ENCODE peak calls at places on chromosomes 7 and 10, in five cellular contexts. One of them, this sample, is unnamed.

GRCh38 chr10:11881477-11882417 is 58.6 kb downstream of the PROSER2 start:
- DNase-seq in uterus: no peak
- DNase-seq in spleen: no peak
- DNase-seq in A549: peak; percentile 86
- DNase-seq in GM12891: no peak
- DNase-seq in this sample: peak; percentile 80

GRCh38 chr7:139829654-139830130 is 628 bp downstream of the TBXAS1 start:
- DNase-seq in A549: no peak
- DNase-seq in GM12891: no peak
- DNase-seq in spleen: no peak
- DNase-seq in uterus: no peak
- DNase-seq in this sample: no peak

GRCh38 chr10:86670290-86670811 is 2.0 kb downstream of the LDB3 start:
- DNase-seq in A549: no peak
- DNase-seq in GM12891: no peak
- DNase-seq in spleen: no peak
- DNase-seq in uterus: no peak
- DNase-seq in this sample: no peak

GRCh38 chr7:90897961-90898469 is 301.9 kb downstream of the CDK14 start:
- DNase-seq in uterus: no peak
- DNase-seq in A549: no peak
- DNase-seq in spleen: no peak
- DNase-seq in GM12891: no peak
- DNase-seq in this sample: no peak

GRCh38 chr10:115001506-115002381 is 63.7 kb downstream of the TRUB1 start:
- DNase-seq in spleen: no peak
- DNase-seq in A549: no peak
- DNase-seq in GM12891: peak; percentile 14
- DNase-seq in uterus: no peak
- DNase-seq in this sample: no peak

GRCh38 chr10:121332829-121333765 is 265.1 kb downstream of the FGFR2 start:
- DNase-seq in GM12891: no peak
- DNase-seq in uterus: no peak
- DNase-seq in A549: no peak
- DNase-seq in spleen: no peak
- DNase-seq in this sample: no peak

GRCh38 chr10:102813734-102814455 is 23.3 kb downstream of the CYP17A1 start:
- DNase-seq in spleen: no peak
- DNase-seq in uterus: no peak
- DNase-seq in GM12891: no peak
- DNase-seq in A549: no peak
- DNase-seq in this sample: no peak

GRCh38 chr7:141481971-141482370 is 69.2 kb upstream of the AGK start:
- DNase-seq in spleen: no peak
- DNase-seq in uterus: no peak
- DNase-seq in A549: no peak
- DNase-seq in GM12891: no peak
- DNase-seq in this sample: no peak

GRCh38 chr7:26090927-26091519 is 61.0 kb upstream of the NFE2L3 start:
- DNase-seq in A549: peak; percentile 64
- DNase-seq in spleen: no peak
- DNase-seq in GM12891: no peak
- DNase-seq in uterus: no peak
- DNase-seq in this sample: peak; percentile 46

GRCh38 chr7:129612112-129613015 is 844 bp downstream of the NRF1 start:
- DNase-seq in GM12891: no peak
- DNase-seq in uterus: peak; percentile 70
- DNase-seq in spleen: peak; percentile 90
- DNase-seq in A549: peak; percentile 46
- DNase-seq in this sample: no peak

GRCh38 chr10:5932345-5932744 is 42.3 kb downstream of the FBH1 start:
- DNase-seq in A549: no peak
- DNase-seq in uterus: peak; percentile 91
- DNase-seq in GM12891: no peak
- DNase-seq in spleen: no peak
- DNase-seq in this sample: no peak

GRCh38 chr10:5929442-5929841 is 39.4 kb downstream of the FBH1 start:
- DNase-seq in spleen: no peak
- DNase-seq in A549: no peak
- DNase-seq in uterus: no peak
- DNase-seq in GM12891: no peak
- DNase-seq in this sample: no peak

GRCh38 chr10:5927306-5927705 is 37.3 kb downstream of the FBH1 start:
- DNase-seq in A549: no peak
- DNase-seq in uterus: no peak
- DNase-seq in GM12891: no peak
- DNase-seq in spleen: no peak
- DNase-seq in this sample: no peak

GRCh38 chr10:5933909-5934546 is 43.3 kb downstream of the IL15RA start:
- DNase-seq in A549: no peak
- DNase-seq in GM12891: no peak
- DNase-seq in spleen: no peak
- DNase-seq in uterus: no peak
- DNase-seq in this sample: no peak

DNA sequence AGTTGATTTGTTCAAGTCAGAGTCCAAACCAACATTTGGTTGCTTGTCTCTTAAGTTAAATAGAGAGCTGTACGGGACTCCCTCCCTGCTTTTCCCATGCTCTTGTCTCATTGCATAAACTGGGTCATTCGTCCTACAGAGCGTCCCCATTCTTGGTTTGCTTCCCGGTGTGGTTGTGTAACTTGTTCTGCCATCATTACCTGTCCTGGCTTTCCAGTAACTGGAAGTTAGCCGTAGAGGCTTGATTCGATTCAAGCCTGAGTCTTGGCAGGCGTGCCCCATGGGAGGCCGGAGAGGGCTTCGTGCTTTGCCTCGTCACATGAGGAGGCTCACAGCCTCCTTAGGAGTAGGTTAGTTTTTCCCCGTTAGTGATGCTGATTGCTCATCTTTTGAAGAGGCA is 40.2 kb downstream of the FBH1 start:
- DNase-seq in spleen: no peak
- DNase-seq in A549: no peak
- DNase-seq in uterus: no peak
- DNase-seq in GM12891: no peak
- DNase-seq in this sample: no peak
- TF ChIP-seq POLR2A in spleen: no peak
- TF ChIP-seq POLR2A in A549: no peak
- TF ChIP-seq POLR2A in uterus: no peak
- TF ChIP-seq POLR2A in GM12891: no peak
- TF ChIP-seq POLR2A in this sample: no peak

GRCh38 chr10:68471586-68472408 is at the start of gene DNA2:
- DNase-seq in spleen: peak; percentile 90
- DNase-seq in GM12891: peak; percentile 88
- DNase-seq in A549: peak; percentile 81
- DNase-seq in uterus: peak; percentile 38
- DNase-seq in this sample: peak; percentile 92
- TF ChIP-seq POLR2A in spleen: no peak
- TF ChIP-seq POLR2A in GM12891: no peak
- TF ChIP-seq POLR2A in A549: peak; percentile 74
- TF ChIP-seq POLR2A in uterus: no peak
- TF ChIP-seq POLR2A in this sample: peak; percentile 35

GRCh38 chr7:32494946-32495297 is 367 bp upstream of the AVL9 start:
- DNase-seq in uterus: no peak
- DNase-seq in GM12891: no peak
- DNase-seq in spleen: no peak
- DNase-seq in A549: no peak
- DNase-seq in this sample: no peak
- TF ChIP-seq POLR2A in uterus: no peak
- TF ChIP-seq POLR2A in GM12891: peak; percentile 73
- TF ChIP-seq POLR2A in spleen: no peak
- TF ChIP-seq POLR2A in A549: peak; percentile 75
- TF ChIP-seq POLR2A in this sample: peak; percentile 52

DNA sequence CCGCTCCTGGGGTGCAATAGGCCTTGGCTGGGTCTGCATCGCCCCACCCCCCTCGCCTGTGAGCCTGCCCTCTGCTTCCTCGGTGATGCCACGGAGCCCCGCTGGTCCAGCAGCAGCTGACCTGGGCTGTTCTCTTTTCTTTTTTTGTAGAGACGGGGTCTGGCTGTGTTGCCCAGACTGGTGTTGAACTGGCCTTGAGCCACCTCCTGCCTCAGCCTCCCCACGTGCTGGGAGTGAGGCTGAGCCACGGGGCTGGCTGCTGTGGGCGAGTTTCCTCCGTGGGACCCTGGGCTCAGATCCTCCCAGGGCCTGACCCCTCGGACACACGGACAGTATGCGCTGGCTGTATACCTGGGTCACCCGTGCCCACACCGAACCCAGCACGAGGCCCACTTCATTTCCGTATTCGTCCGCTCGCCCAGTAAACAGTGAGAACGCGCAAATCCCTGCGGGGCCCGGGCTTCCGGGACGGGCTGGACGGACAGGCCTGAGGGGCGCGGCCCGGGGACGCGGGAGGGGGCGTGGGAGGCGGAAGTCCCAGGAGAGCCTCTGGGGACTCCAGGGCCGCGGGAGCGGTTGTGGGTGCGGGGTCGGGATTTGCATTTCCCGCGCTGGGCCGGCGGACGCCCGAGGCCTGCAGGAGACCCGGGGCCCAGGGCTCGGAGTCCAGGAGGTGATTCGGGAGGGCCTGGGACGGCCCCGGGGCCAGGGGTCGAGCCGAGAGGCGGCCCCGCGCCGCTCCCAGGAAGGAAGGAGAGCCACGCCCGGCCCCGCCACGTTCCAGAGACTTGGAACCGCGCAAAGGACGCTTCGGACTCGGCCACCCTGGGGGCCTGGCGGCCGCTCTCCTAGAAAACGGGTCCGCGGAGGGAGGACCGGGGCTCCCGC is 57.8 kb upstream of the DNAJB6 start:
- DNase-seq in uterus: no peak
- DNase-seq in spleen: peak; percentile 90
- DNase-seq in A549: no peak
- DNase-seq in GM12891: no peak
- DNase-seq in this sample: no peak
- TF ChIP-seq POLR2A in uterus: no peak
- TF ChIP-seq POLR2A in spleen: no peak
- TF ChIP-seq POLR2A in A549: no peak
- TF ChIP-seq POLR2A in GM12891: no peak
- TF ChIP-seq POLR2A in this sample: no peak

DNA sequence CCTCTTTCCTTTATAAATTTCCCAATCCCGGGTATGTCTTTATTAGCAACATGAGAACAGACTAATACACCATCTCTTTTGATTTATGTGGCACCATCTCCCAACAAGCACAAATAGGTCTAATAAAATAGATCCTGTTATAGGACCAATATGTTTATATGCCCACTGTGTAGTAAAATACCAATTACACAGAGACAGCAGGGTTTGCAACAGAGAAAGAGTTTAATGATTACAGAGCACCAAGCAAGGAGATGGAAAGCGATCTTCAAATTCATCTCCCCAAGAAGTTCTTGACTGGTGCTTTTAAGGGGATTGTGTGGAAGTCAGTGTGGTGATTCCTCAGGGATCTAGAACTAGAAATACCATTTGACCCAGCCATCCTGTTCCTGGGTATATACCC is 33.5 kb upstream of the TECTB start:
- DNase-seq in A549: no peak
- DNase-seq in GM12891: no peak
- DNase-seq in spleen: no peak
- DNase-seq in uterus: no peak
- DNase-seq in this sample: no peak
- TF ChIP-seq POLR2A in A549: no peak
- TF ChIP-seq POLR2A in GM12891: no peak
- TF ChIP-seq POLR2A in spleen: no peak
- TF ChIP-seq POLR2A in uterus: no peak
- TF ChIP-seq POLR2A in this sample: no peak

DNA sequence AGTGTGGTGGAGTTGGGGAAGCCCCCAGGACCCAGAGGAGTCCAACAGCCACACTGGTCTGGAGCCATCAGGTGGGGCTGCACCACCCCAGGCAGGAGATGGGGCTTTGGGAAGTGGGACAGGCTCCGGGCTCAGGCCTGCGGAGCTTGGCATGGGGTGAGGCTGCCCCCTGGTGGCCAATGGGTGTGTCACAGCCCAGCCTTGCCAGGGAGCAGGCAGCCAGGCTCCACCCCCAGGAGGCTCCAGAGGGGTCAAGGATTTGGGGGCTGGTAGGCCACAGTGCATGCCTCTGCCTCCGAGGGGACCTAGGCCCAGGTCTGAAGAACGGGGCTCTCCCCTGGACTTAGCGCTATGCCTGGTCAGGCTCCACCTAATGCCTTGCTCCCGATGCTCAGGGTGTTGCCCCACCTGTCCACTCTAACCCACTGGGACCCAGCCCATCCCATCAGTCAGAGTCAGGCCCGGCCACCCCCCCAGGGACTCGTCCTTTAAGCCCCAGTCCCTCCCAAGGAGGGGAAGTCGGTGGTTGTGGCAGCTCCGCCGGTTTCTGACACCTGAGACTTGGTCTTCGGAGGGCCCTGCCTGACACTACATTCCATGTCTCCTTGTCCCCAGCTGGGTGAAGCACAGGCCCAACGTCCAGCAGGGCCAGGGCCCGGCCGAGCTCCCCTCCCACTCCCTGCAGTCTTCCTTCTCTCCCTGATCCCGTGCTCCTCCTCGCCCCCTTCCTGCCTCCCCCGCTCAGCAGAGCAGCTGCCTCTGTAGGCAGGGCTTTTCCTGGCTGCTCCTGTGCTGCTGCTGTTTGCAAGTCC is 11.3 kb upstream of the SAMD8 start:
- DNase-seq in GM12891: peak; percentile 93
- DNase-seq in A549: peak; percentile 67
- DNase-seq in spleen: peak; percentile 95
- DNase-seq in uterus: peak; percentile 78
- DNase-seq in this sample: peak; percentile 94
- TF ChIP-seq POLR2A in GM12891: no peak
- TF ChIP-seq POLR2A in A549: no peak
- TF ChIP-seq POLR2A in spleen: no peak
- TF ChIP-seq POLR2A in uterus: peak; percentile 31
- TF ChIP-seq POLR2A in this sample: no peak